ENCODE peak calls at places on chromosomes 1 and 21, in four cellular contexts. Y is mesendoderm, V is fibroblast of lung, W is neural progenitor cell. K is an unnamed sample.
A peak's percentile ranks its signal among the peaks of the same experiment; 100 is the strongest.

GRCh38 chr1:235708390-235708962 is 58.9 kb upstream of the GNG4 start:
- DNase-seq in W (no peak), V (peak; percentile 67), Y (no peak), K (no peak)

GRCh38 chr1:2377751-2378440 is 13.5 kb downstream of the MORN1 start:
- DNase-seq in Y (no peak), W (no peak), V (no peak), K (no peak)

GRCh38 chr1:21914468-21914867 is 22.6 kb downstream of the HSPG2 start:
- DNase-seq in W (no peak), V (no peak), Y (no peak), K (no peak)

GRCh38 chr1:23422313-23422877 is 2.2 kb downstream of the TCEA3 start:
- DNase-seq in W (no peak), Y (no peak), V (peak; percentile 81), K (peak; percentile 90)

GRCh38 chr1:81920245-81920740 is 119.6 kb downstream of the ADGRL2 start:
- DNase-seq in V (peak; percentile 74), Y (peak; percentile 97), W (peak; percentile 80), K (peak; percentile 86)

GRCh38 chr1:180433873-180434272 is 68.5 kb downstream of the ACBD6 start:
- DNase-seq in W (no peak), Y (no peak), V (no peak), K (no peak)

GRCh38 chr1:196355206-196355786 is 252.9 kb downstream of the KCNT2 start:
- DNase-seq in Y (peak; percentile 11), W (no peak), V (peak; percentile 24), K (peak; percentile 47)

GRCh38 chr1:201634261-201634660 is 95.3 kb downstream of the NAV1 start:
- DNase-seq in V (peak; percentile 64), W (no peak), Y (no peak), K (peak; percentile 81)

GRCh38 chr1:31102501-31102950 is 37.0 kb upstream of the PUM1 start:
- DNase-seq in V (peak; percentile 65), W (no peak), Y (peak; percentile 26), K (peak; percentile 97)

GRCh38 chr1:26922901-26923300 is 1.4 kb downstream of the NUDC start:
- DNase-seq in Y (no peak), V (no peak), W (no peak), K (no peak)

GRCh38 chr1:47838562-47839459 is 158.4 kb downstream of the TRABD2B start:
- DNase-seq in V (no peak), Y (no peak), W (no peak), K (no peak)

GRCh38 chr1:161702250-161702649 is 4.8 kb upstream of the FCRLA start:
- DNase-seq in W (no peak), Y (no peak), V (no peak), K (no peak)

GRCh38 chr1:22318279-22318983 is 133.2 kb upstream of the ZBTB40 start:
- DNase-seq in V (no peak), Y (peak; percentile 81), W (peak; percentile 88), K (no peak)

GRCh38 chr1:93033029-93033428 is 46.1 kb upstream of the MTF2 start:
- DNase-seq in W (no peak), V (no peak), Y (peak; percentile 25), K (peak; percentile 11)

GRCh38 chr1:39381839-39382238 is 109.6 kb upstream of the BMP8A start:
- DNase-seq in V (peak; percentile 71), Y (no peak), W (no peak), K (peak; percentile 59)

GRCh38 chr1:230274254-230274653 is 151.9 kb downstream of the PGBD5 start:
- DNase-seq in V (no peak), W (no peak), Y (no peak), K (no peak)

GRCh38 chr1:241592273-241592958 is 47.8 kb downstream of the CHML start:
- DNase-seq in W (no peak), Y (no peak), V (peak; percentile 80), K (peak; percentile 51)

GRCh38 chr21:33940846-33941245 is 25.2 kb upstream of the ATP5PO start:
- DNase-seq in V (peak; percentile 66), Y (no peak), W (no peak), K (peak; percentile 90)

GRCh38 chr1:161499099-161500078 is 5.9 kb upstream of the FCGR2A start:
- DNase-seq in V (no peak), Y (no peak), W (no peak), K (no peak)

GRCh38 chr1:217535601-217536377 is 95.1 kb downstream of the GPATCH2 start:
- DNase-seq in V (no peak), W (no peak), Y (no peak), K (no peak)

GRCh38 chr1:35568975-35569395 is 4.1 kb upstream of the TFAP2E start:
- DNase-seq in Y (peak; percentile 79), V (peak; percentile 40), W (peak; percentile 80), K (peak; percentile 72)

GRCh38 chr1:44094047-44094446 is 24.6 kb upstream of the KLF17 start:
- DNase-seq in Y (no peak), V (no peak), W (no peak), K (no peak)

GRCh38 chr21:43771698-43772367 is 4.3 kb downstream of the CSTB start:
- DNase-seq in W (no peak), Y (no peak), V (no peak), K (peak; percentile 32)

GRCh38 chr1:165228111-165228655 is 128.3 kb downstream of the LMX1A start:
- DNase-seq in Y (no peak), W (no peak), V (no peak), K (no peak)

GRCh38 chr1:167898578-167899222 is 15.2 kb downstream of the ADCY10 start:
- DNase-seq in Y (no peak), W (no peak), V (no peak), K (no peak)
- H3K4me2 ChIP-seq in Y (no peak overlapping the region), W (no peak overlapping the region), V (no peak overlapping the region), K (no peak overlapping the region)

GRCh38 chr1:244349581-244350001 is 102.1 kb downstream of the ADSS2 start:
- DNase-seq in W (no peak), V (peak; percentile 55), Y (no peak), K (no peak)

GRCh38 chr1:244346972-244347618 is 104.6 kb downstream of the ADSS2 start:
- DNase-seq in Y (no peak), V (peak; percentile 54), W (no peak), K (no peak)

GRCh38 chr1:244350027-244350426 is 101.7 kb downstream of the ADSS2 start:
- DNase-seq in V (no peak), W (no peak), Y (no peak), K (no peak)

GRCh38 chr1:244347942-244348341 is 103.8 kb downstream of the ADSS2 start:
- DNase-seq in Y (no peak), W (no peak), V (peak; percentile 24), K (peak; percentile 58)

GRCh38 chr1:244349103-244349531 is 102.6 kb downstream of the ADSS2 start:
- DNase-seq in W (no peak), Y (no peak), V (peak; percentile 94), K (peak; percentile 91)
- H3K9ac ChIP-seq in W (no peak overlapping the region), Y (no peak overlapping the region), V (no peak overlapping the region), K (peak overlapping the region; percentile 74)

GRCh38 chr1:110605446-110605845 is 712 bp downstream of the KCNA2 start:
- DNase-seq in V (no peak), Y (peak; percentile 16), W (no peak), K (no peak)
- H3K4me2 ChIP-seq in V (no peak overlapping the region), Y (no peak overlapping the region), W (peak overlapping the region; percentile 94), K (no peak overlapping the region)

DNA sequence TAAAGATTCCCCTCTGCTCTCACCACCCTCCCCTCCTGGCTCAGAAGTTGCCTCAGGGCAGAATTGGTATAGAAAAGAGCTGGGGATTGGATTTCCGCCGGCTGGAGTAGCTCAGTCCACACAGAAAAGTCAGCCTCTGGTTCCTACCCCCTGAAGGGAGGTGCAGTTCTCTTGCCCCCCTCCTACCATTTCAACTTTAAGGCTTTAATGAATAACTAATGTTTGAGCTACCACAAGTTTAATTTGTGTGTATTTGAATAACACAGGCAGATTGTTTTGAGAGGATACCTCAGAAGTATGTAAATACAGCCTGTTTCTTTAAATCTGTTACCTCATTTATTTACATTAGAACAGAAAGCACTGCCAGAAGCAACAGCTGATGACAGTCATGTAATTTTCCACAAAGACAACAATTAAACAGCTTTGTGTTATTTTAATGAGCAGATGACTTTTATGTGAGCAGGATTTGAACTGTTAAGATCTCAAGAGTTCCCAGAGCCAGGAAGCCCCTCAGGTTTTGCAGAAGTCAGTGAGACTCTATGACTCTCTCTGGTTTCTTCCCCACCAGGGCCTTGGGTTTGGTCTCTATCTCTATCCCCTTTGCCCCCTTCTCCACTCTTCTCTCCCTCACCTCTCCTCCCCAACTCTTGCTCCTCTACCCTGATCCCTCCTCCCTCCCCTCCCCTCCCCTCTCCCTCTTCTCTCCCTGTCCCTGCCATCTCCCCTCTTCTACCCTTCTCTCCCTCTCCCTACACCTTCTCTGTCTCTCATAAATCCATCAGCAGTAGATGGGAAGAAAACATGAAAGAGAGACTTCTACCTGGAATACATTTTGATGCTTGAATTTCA is 26.3 kb downstream of the DUSP10 start:
- DNase-seq in W (peak; percentile 32), V (peak; percentile 52), Y (peak; percentile 89), K (peak; percentile 88)
- H3K9ac ChIP-seq in W (no peak overlapping the region), V (no peak overlapping the region), Y (no peak overlapping the region), K (no peak overlapping the region)

GRCh38 chr1:76289692-76290091 is 215.1 kb downstream of the ST6GALNAC3 start:
- DNase-seq in Y (peak; percentile 51), W (no peak), V (no peak), K (no peak)

GRCh38 chr1:76284842-76285241 is 210.3 kb downstream of the ST6GALNAC3 start:
- DNase-seq in W (no peak), V (no peak), Y (peak; percentile 27), K (no peak)

GRCh38 chr1:76288758-76289483 is 214.4 kb downstream of the ST6GALNAC3 start:
- DNase-seq in W (no peak), V (no peak), Y (no peak), K (no peak)

GRCh38 chr1:76287917-76288316 is 213.4 kb downstream of the ST6GALNAC3 start:
- DNase-seq in W (no peak), Y (no peak), V (no peak), K (no peak)

DNA sequence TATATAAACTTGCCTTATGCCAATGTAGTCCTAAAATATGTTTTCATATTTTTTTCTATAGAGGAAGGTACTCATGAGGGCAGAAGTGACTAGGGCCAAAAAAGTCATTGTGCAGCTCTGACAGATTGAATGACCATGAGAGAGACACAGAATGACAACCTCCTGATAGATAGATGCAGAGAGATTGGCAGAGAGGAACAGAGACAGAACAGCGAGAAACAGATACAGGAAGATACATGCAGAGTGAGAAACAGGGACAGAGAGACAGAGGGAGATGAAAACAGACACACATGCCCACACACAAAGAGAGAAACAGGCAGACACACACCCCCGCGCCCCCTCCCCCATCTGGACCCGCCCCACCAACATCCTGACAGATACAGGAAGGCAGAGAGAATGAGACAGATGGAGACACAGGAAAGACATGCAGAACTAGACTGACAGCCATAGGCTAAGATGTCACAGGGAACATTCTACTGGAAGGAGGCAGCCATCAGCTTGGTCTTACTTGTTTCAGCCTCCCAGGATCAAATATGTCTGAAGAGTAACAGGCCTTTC is 211.1 kb downstream of the ST6GALNAC3 start:
- DNase-seq in W (no peak), V (no peak), Y (no peak), K (no peak)
- H3K4me2 ChIP-seq in W (no peak overlapping the region), V (no peak overlapping the region), Y (no peak overlapping the region), K (no peak overlapping the region)

GRCh38 chr1:116487016-116487415 is 83.8 kb downstream of the CD58 start:
- DNase-seq in V (no peak), Y (no peak), W (no peak), K (no peak)
- H3K9ac ChIP-seq in V (no peak overlapping the region), Y (no peak overlapping the region), W (no peak overlapping the region), K (no peak overlapping the region)

GRCh38 chr1:25502957-25503356 is 40.4 kb upstream of the LDLRAP1 start:
- DNase-seq in V (peak; percentile 65), Y (no peak), W (no peak), K (peak; percentile 56)
- H3K4me2 ChIP-seq in V (no peak overlapping the region), Y (no peak overlapping the region), W (no peak overlapping the region), K (no peak overlapping the region)